ENCODE peak calls at places on chromosome 14, in six cellular contexts. U, E, I, H, T and Y are unnamed samples.
A peak's percentile ranks its signal among the peaks of the same experiment; 100 is the strongest.

GRCh38 chr14:86311151-86311550 is 781.2 kb downstream of the FLRT2 start:
- DNase-seq in U (no peak), E (no peak), I (no peak), H (no peak), T (no peak), Y (no peak)

GRCh38 chr14:35879654-35880249 is 53.6 kb downstream of the BRMS1L start:
- DNase-seq in U (no peak), E (peak; percentile 50), I (no peak), H (no peak), T (peak; percentile 55), Y (no peak)

GRCh38 chr14:76844223-76844622 is 18.0 kb downstream of the LRRC74A start:
- DNase-seq in U (peak; percentile 31), E (peak; percentile 65), I (peak; percentile 23), H (peak; percentile 31), T (peak; percentile 58), Y (peak; percentile 69)

GRCh38 chr14:45426685-45427282 is 173.8 kb upstream of the MIS18BP1 start:
- DNase-seq in U (no peak), E (peak; percentile 49), I (peak; percentile 16), H (no peak), T (peak; percentile 82), Y (no peak)

GRCh38 chr14:83575301-83575700 is 1954.6 kb upstream of the FLRT2 start:
- DNase-seq in U (no peak), E (no peak), I (no peak), H (no peak), T (no peak), Y (no peak)

GRCh38 chr14:77316872-77317271 is 3.8 kb downstream of the POMT2 start:
- DNase-seq in U (peak; percentile 25), E (no peak), I (no peak), H (no peak), T (no peak), Y (no peak)

GRCh38 chr14:99424306-99424877 is 56.3 kb downstream of the SETD3 start:
- DNase-seq in U (no peak), E (no peak), I (no peak), H (no peak), T (no peak), Y (no peak)

GRCh38 chr14:66422019-66422946 is 63.9 kb upstream of the CCDC196 start:
- DNase-seq in U (no peak), E (no peak), I (no peak), H (no peak), T (no peak), Y (no peak)

GRCh38 chr14:65991124-65991523 is 495.0 kb upstream of the CCDC196 start:
- DNase-seq in U (no peak), E (no peak), I (no peak), H (no peak), T (no peak), Y (no peak)

GRCh38 chr14:75648066-75648838 is 12.4 kb downstream of the ERG28 start:
- DNase-seq in U (no peak), E (peak; percentile 82), I (no peak), H (peak; percentile 64), T (no peak), Y (no peak)

GRCh38 chr14:92690171-92691011 is 58.0 kb downstream of the LGMN start:
- DNase-seq in U (peak; percentile 29), E (peak; percentile 74), I (peak; percentile 24), H (no peak), T (peak; percentile 49), Y (no peak)

GRCh38 chr14:102930753-102931579 is 8.5 kb downstream of the AMN start:
- DNase-seq in U (peak; percentile 61), E (peak; percentile 41), I (peak; percentile 13), H (no peak), T (no peak), Y (no peak)

GRCh38 chr14:22471545-22472121 is 117.4 kb downstream of the DAD1 start:
- DNase-seq in U (peak; percentile 46), E (no peak), I (peak; percentile 65), H (peak; percentile 35), T (peak; percentile 92), Y (no peak)

GRCh38 chr14:101033006-101033405 is 129.5 kb upstream of the RTL1 start:
- DNase-seq in U (no peak), E (no peak), I (no peak), H (no peak), T (no peak), Y (no peak)

GRCh38 chr14:54747616-54748015 is 155.0 kb downstream of the GCH1 start:
- DNase-seq in U (no peak), E (no peak), I (no peak), H (no peak), T (no peak), Y (no peak)

GRCh38 chr14:72476657-72477499 is 417.0 kb downstream of the DPF3 start:
- DNase-seq in U (peak; percentile 32), E (peak; percentile 66), I (no peak), H (no peak), T (peak; percentile 80), Y (peak; percentile 56)

GRCh38 chr14:34233619-34234018 is 228.4 kb downstream of the SPTSSA start:
- DNase-seq in U (no peak), E (no peak), I (no peak), H (no peak), T (no peak), Y (no peak)

GRCh38 chr14:54486685-54487084 is 2.1 kb downstream of the GMFB start:
- DNase-seq in U (no peak), E (no peak), I (peak; percentile 67), H (no peak), T (no peak), Y (no peak)

GRCh38 chr14:104239866-104240301 is 101.5 kb downstream of the KIF26A start:
- DNase-seq in U (no peak), E (no peak), I (no peak), H (no peak), T (no peak), Y (no peak)

GRCh38 chr14:60278350-60278749 is 29.3 kb downstream of the PPM1A start:
- DNase-seq in U (no peak), E (no peak), I (no peak), H (no peak), T (peak; percentile 40), Y (no peak)

GRCh38 chr14:39219075-39219499 is 14.6 kb upstream of the MIA2 start:
- DNase-seq in U (no peak), E (peak; percentile 54), I (no peak), H (no peak), T (no peak), Y (no peak)

GRCh38 chr14:99181246-99181645 is 90.8 kb downstream of the BCL11B start:
- DNase-seq in U (no peak), E (no peak), I (no peak), H (no peak), T (no peak), Y (peak; percentile 45)

GRCh38 chr14:98269533-98269932 is 1002.5 kb downstream of the BCL11B start:
- DNase-seq in U (no peak), E (no peak), I (no peak), H (no peak), T (no peak), Y (no peak)

GRCh38 chr14:89551432-89551831 is 134.4 kb upstream of the FOXN3 start:
- DNase-seq in U (no peak), E (no peak), I (no peak), H (no peak), T (no peak), Y (no peak)

GRCh38 chr14:101511620-101512395 is 49.5 kb upstream of the DIO3 start:
- DNase-seq in U (no peak), E (no peak), I (no peak), H (no peak), T (no peak), Y (no peak)

GRCh38 chr14:91401751-91402150 is 15.9 kb downstream of the CCDC88C start:
- DNase-seq in U (no peak), E (no peak), I (no peak), H (no peak), T (no peak), Y (no peak)
- H3K4me3 ChIP-seq in U (no peak overlapping the region), E (no peak overlapping the region), I (no peak overlapping the region), H (no peak overlapping the region), T (no peak overlapping the region), Y (peak overlapping the region; percentile 40)

GRCh38 chr14:23578560-23579310 is at the start of gene JPH4:
- DNase-seq in U (no peak), E (no peak), I (no peak), H (peak; percentile 65), T (no peak), Y (no peak)

GRCh38 chr14:23580948-23581281 is 2.3 kb upstream of the JPH4 start:
- DNase-seq in U (no peak), E (no peak), I (no peak), H (no peak), T (no peak), Y (no peak)

GRCh38 chr14:23579311-23579630 is 681 bp upstream of the JPH4 start:
- DNase-seq in U (no peak), E (no peak), I (no peak), H (no peak), T (no peak), Y (no peak)

GRCh38 chr14:23579739-23580138 is 1.1 kb upstream of the JPH4 start:
- DNase-seq in U (no peak), E (no peak), I (no peak), H (no peak), T (no peak), Y (no peak)

GRCh38 chr14:23580152-23580926 is 1.7 kb upstream of the JPH4 start:
- DNase-seq in U (no peak), E (no peak), I (no peak), H (no peak), T (no peak), Y (no peak)
- H3K27me3 ChIP-seq in U (peaks cover 53% of the 10 kb centered on the region), E (peaks cover 39% of the 10 kb centered on the region), I (no peaks in the 10 kb centered on the region), H (no peaks in the 10 kb centered on the region), T (peaks cover 42% of the 10 kb centered on the region), Y (peaks cover 16% of the 10 kb centered on the region)

GRCh38 chr14:40229676-40230075 is 797.4 kb upstream of the FBXO33 start:
- DNase-seq in U (no peak), E (no peak), I (no peak), H (no peak), T (no peak), Y (no peak)

GRCh38 chr14:40232302-40232701 is 800.1 kb upstream of the FBXO33 start:
- DNase-seq in U (no peak), E (no peak), I (no peak), H (no peak), T (no peak), Y (no peak)
- H3K9me3 ChIP-seq in U (no peaks in the 10 kb centered on the region), E (peaks cover 4% of the 10 kb centered on the region), I (no peaks in the 10 kb centered on the region), H (no peaks in the 10 kb centered on the region), T (peaks cover 8% of the 10 kb centered on the region), Y (no peaks in the 10 kb centered on the region)

DNA sequence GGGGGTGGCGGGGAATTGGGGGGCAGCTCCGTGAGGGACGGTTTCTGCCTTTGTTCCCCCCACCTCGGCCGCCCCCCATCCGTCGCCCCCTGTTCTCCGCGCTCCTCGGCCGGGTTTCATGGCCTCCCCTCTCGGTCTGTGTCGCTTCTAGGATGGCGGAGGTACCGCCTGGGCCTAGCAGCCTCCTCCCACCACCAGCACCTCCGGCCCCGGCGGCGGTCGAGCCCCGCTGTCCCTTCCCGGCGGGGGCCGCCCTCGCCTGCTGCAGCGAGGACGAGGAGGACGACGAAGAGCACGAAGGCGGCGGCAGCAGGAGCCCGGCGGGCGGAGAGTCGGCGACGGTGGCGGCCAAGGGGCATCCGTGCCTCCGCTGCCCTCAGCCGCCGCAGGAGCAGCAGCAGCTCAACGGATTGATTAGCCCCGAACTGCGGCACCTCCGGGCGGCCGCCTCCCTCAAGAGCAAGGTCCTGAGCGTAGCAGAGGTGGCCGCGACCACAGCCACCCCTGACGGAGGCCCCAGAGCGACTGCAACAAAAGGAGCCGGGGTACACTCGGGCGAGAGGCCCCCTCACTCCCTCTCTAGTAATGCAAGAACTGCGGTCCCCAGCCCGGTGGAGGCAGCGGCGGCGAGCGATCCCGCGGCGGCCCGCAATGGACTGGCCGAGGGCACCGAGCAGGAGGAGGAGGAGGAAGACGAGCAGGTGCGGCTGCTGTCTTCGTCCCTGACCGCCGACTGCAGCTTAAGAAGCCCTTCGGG is 598 bp downstream of the NAA30 start:
- DNase-seq in U (peak; percentile 38), E (peak; percentile 71), I (peak; percentile 38), H (peak; percentile 32), T (peak; percentile 39), Y (peak; percentile 39)
- H3K4me3 ChIP-seq in U (peak overlapping the region; percentile 60), E (peak overlapping the region; percentile 82), I (peak overlapping the region; percentile 77), H (peak overlapping the region; percentile 50), T (peak overlapping the region; percentile 87), Y (peak overlapping the region; percentile 49)

GRCh38 chr14:93888995-93889394 is 38.1 kb upstream of the FAM181A start:
- DNase-seq in U (no peak), E (no peak), I (no peak), H (no peak), T (no peak), Y (no peak)
- H3K27me3 ChIP-seq in U (no peaks in the 10 kb centered on the region), E (no peaks in the 10 kb centered on the region), I (peaks cover 17% of the 10 kb centered on the region), H (no peaks in the 10 kb centered on the region), T (peaks cover 58% of the 10 kb centered on the region), Y (no peaks in the 10 kb centered on the region)